ENCODE peak calls at places on chromosome 9, in six cellular contexts. One of them, this sample, is unnamed.

GRCh38 chr9:133888048-133888778 is 103.9 kb downstream of the VAV2 start:
- DNase-seq in HCT116: no peak
- DNase-seq in RWPE1: peak; percentile 88
- DNase-seq in astrocyte: no peak
- DNase-seq in psoas muscle: no peak
- DNase-seq in choroid plexus epithelial cell: no peak
- DNase-seq in this sample: no peak

GRCh38 chr9:14806941-14807340 is 84.4 kb upstream of the CER1 start:
- DNase-seq in HCT116: no peak
- DNase-seq in psoas muscle: no peak
- DNase-seq in RWPE1: no peak
- DNase-seq in astrocyte: peak; percentile 8
- DNase-seq in choroid plexus epithelial cell: peak; percentile 26
- DNase-seq in this sample: no peak

GRCh38 chr9:119811030-119811429 is 441.8 kb upstream of the BRINP1 start:
- DNase-seq in psoas muscle: no peak
- DNase-seq in choroid plexus epithelial cell: peak; percentile 1
- DNase-seq in astrocyte: peak; percentile 82
- DNase-seq in HCT116: no peak
- DNase-seq in RWPE1: no peak
- DNase-seq in this sample: no peak

GRCh38 chr9:126125177-126125576 is 201.5 kb upstream of the MVB12B start:
- DNase-seq in RWPE1: no peak
- DNase-seq in astrocyte: no peak
- DNase-seq in choroid plexus epithelial cell: peak; percentile 18
- DNase-seq in psoas muscle: no peak
- DNase-seq in HCT116: no peak
- DNase-seq in this sample: no peak

GRCh38 chr9:3012245-3012644 is 168.3 kb upstream of the PUM3 start:
- DNase-seq in choroid plexus epithelial cell: no peak
- DNase-seq in HCT116: no peak
- DNase-seq in astrocyte: no peak
- DNase-seq in psoas muscle: no peak
- DNase-seq in RWPE1: no peak
- DNase-seq in this sample: no peak

GRCh38 chr9:135248111-135248510 is 160.6 kb downstream of the OLFM1 start:
- DNase-seq in HCT116: peak; percentile 8
- DNase-seq in astrocyte: no peak
- DNase-seq in choroid plexus epithelial cell: no peak
- DNase-seq in psoas muscle: peak; percentile 1
- DNase-seq in RWPE1: no peak
- DNase-seq in this sample: no peak

GRCh38 chr9:127277770-127278169 is 13.2 kb downstream of the GARNL3 start:
- DNase-seq in psoas muscle: no peak
- DNase-seq in RWPE1: no peak
- DNase-seq in choroid plexus epithelial cell: no peak
- DNase-seq in astrocyte: no peak
- DNase-seq in HCT116: no peak
- DNase-seq in this sample: no peak

GRCh38 chr9:120587357-120587756 is 7.4 kb upstream of the CDK5RAP2 start:
- DNase-seq in RWPE1: no peak
- DNase-seq in HCT116: no peak
- DNase-seq in choroid plexus epithelial cell: no peak
- DNase-seq in psoas muscle: no peak
- DNase-seq in astrocyte: no peak
- DNase-seq in this sample: no peak

GRCh38 chr9:134182554-134183219 is 18.3 kb upstream of the RNU6ATAC start:
- DNase-seq in RWPE1: no peak
- DNase-seq in choroid plexus epithelial cell: no peak
- DNase-seq in astrocyte: peak; percentile 20
- DNase-seq in HCT116: peak; percentile 16
- DNase-seq in psoas muscle: peak; percentile 1
- DNase-seq in this sample: no peak

GRCh38 chr9:124133752-124134151 is 122.2 kb downstream of the LHX2 start:
- DNase-seq in RWPE1: no peak
- DNase-seq in psoas muscle: no peak
- DNase-seq in choroid plexus epithelial cell: peak; percentile 58
- DNase-seq in astrocyte: no peak
- DNase-seq in HCT116: no peak
- DNase-seq in this sample: no peak

GRCh38 chr9:93967020-93967803 is 12.1 kb upstream of the BARX1 start:
- DNase-seq in RWPE1: no peak
- DNase-seq in HCT116: no peak
- DNase-seq in choroid plexus epithelial cell: no peak
- DNase-seq in astrocyte: no peak
- DNase-seq in psoas muscle: no peak
- DNase-seq in this sample: no peak

GRCh38 chr9:120910643-120911042 is 16.0 kb downstream of the TRAF1 start:
- DNase-seq in psoas muscle: no peak
- DNase-seq in astrocyte: no peak
- DNase-seq in HCT116: no peak
- DNase-seq in RWPE1: no peak
- DNase-seq in choroid plexus epithelial cell: no peak
- DNase-seq in this sample: no peak

GRCh38 chr9:135053133-135053532 is 34.3 kb upstream of the OLFM1 start:
- DNase-seq in choroid plexus epithelial cell: no peak
- DNase-seq in psoas muscle: no peak
- DNase-seq in RWPE1: no peak
- DNase-seq in astrocyte: no peak
- DNase-seq in HCT116: no peak
- DNase-seq in this sample: no peak

GRCh38 chr9:107299437-107299836 is 16.4 kb downstream of the RAD23B start:
- DNase-seq in HCT116: no peak
- DNase-seq in RWPE1: peak; percentile 51
- DNase-seq in astrocyte: no peak
- DNase-seq in psoas muscle: no peak
- DNase-seq in choroid plexus epithelial cell: no peak
- DNase-seq in this sample: no peak

GRCh38 chr9:71487046-71487445 is 281.3 kb downstream of the CEMIP2 start:
- DNase-seq in psoas muscle: peak; percentile 16
- DNase-seq in astrocyte: no peak
- DNase-seq in HCT116: no peak
- DNase-seq in RWPE1: no peak
- DNase-seq in choroid plexus epithelial cell: no peak
- DNase-seq in this sample: no peak

GRCh38 chr9:3497857-3498256 is 27.9 kb downstream of the RFX3 start:
- DNase-seq in RWPE1: no peak
- DNase-seq in astrocyte: no peak
- DNase-seq in psoas muscle: no peak
- DNase-seq in choroid plexus epithelial cell: no peak
- DNase-seq in HCT116: no peak
- DNase-seq in this sample: no peak

DNA sequence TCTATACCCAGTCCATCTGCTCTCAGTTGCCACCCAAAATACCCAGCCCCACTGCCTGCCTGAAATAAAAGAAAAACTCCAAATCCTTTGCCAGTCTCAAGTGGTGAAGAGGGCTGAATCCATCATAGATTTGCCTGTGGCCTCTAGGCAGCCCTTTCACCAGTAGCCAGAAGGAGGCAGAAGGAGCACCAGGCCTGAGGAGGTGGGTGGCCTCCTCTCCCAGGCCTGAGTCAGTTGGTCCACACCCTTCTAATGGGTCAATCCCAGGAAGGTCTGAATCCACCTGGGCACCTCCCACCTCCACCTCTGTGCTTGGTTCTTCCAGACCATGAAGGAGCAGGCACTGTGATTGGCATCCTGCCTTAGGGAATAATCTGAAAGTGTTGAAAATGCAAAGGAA is 97.0 kb downstream of the DAPK1 start:
- DNase-seq in choroid plexus epithelial cell: no peak
- DNase-seq in astrocyte: no peak
- DNase-seq in psoas muscle: no peak
- DNase-seq in RWPE1: no peak
- DNase-seq in HCT116: no peak
- DNase-seq in this sample: no peak
- TF ChIP-seq CTCF in choroid plexus epithelial cell: peak; percentile 10
- TF ChIP-seq CTCF in astrocyte: no peak
- TF ChIP-seq CTCF in psoas muscle: no peak
- TF ChIP-seq CTCF in RWPE1: no peak
- TF ChIP-seq CTCF in HCT116: no peak
- TF ChIP-seq CTCF in this sample: no peak

DNA sequence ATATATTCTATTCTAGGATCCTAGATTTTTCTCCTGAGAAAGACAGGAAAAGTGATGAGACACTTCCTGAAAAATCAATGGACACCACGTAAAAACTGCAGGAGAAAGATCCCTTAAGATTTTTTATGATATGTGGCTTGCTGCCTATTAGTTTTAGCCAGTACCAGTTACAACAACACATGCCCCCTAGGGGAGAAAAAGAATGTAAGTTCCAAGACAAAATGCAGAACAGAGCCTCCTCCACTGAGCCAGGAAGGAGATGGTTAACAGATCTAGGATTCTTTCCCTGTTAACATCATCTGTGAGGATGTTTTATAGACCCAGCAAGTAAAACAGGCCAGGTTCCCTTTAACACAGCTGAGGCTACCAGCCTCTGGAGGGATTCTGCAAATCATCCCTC is 574.7 kb downstream of the TLE4 start:
- DNase-seq in RWPE1: peak; percentile 9
- DNase-seq in psoas muscle: no peak
- DNase-seq in choroid plexus epithelial cell: peak; percentile 53
- DNase-seq in astrocyte: no peak
- DNase-seq in HCT116: no peak
- DNase-seq in this sample: peak; percentile 10
- TF ChIP-seq CTCF in RWPE1: peak; percentile 26
- TF ChIP-seq CTCF in psoas muscle: peak; percentile 13
- TF ChIP-seq CTCF in choroid plexus epithelial cell: peak; percentile 57
- TF ChIP-seq CTCF in astrocyte: peak; percentile 31
- TF ChIP-seq CTCF in HCT116: no peak
- TF ChIP-seq CTCF in this sample: peak; percentile 46

GRCh38 chr9:83280259-83280658 is 217.3 kb upstream of the RASEF start:
- DNase-seq in HCT116: no peak
- DNase-seq in RWPE1: no peak
- DNase-seq in choroid plexus epithelial cell: no peak
- DNase-seq in psoas muscle: no peak
- DNase-seq in astrocyte: peak; percentile 39
- DNase-seq in this sample: no peak
- TF ChIP-seq CTCF in HCT116: no peak
- TF ChIP-seq CTCF in RWPE1: no peak
- TF ChIP-seq CTCF in choroid plexus epithelial cell: no peak
- TF ChIP-seq CTCF in psoas muscle: no peak
- TF ChIP-seq CTCF in astrocyte: no peak
- TF ChIP-seq CTCF in this sample: no peak

GRCh38 chr9:21336467-21336866 is 1.3 kb upstream of the KLHL9 start:
- DNase-seq in HCT116: no peak
- DNase-seq in RWPE1: no peak
- DNase-seq in astrocyte: no peak
- DNase-seq in psoas muscle: no peak
- DNase-seq in choroid plexus epithelial cell: no peak
- DNase-seq in this sample: no peak
- TF ChIP-seq CTCF in HCT116: peak; percentile 20
- TF ChIP-seq CTCF in RWPE1: no peak
- TF ChIP-seq CTCF in astrocyte: no peak
- TF ChIP-seq CTCF in psoas muscle: no peak
- TF ChIP-seq CTCF in choroid plexus epithelial cell: no peak
- TF ChIP-seq CTCF in this sample: no peak